ENCODE peak calls at places on chromosome 10, in six cellular contexts. One of them, this sample, is unnamed.
A peak's percentile ranks its signal among the peaks of the same experiment; 100 is the strongest.

GRCh38 chr10:127462643-127463295 is 86.3 kb upstream of the NPS start:
- DNase-seq in NAMALWA: no peak
- DNase-seq in naive thymus-derived CD8-positive, alpha-beta T cell: no peak
- DNase-seq in ACHN: no peak
- DNase-seq in AG20443: no peak
- DNase-seq in central memory CD4-positive, alpha-beta T cell: no peak
- DNase-seq in this sample: no peak

GRCh38 chr10:47225928-47226645 is 73.9 kb upstream of the GDF10 start:
- DNase-seq in central memory CD4-positive, alpha-beta T cell: no peak
- DNase-seq in AG20443: no peak
- DNase-seq in ACHN: no peak
- DNase-seq in naive thymus-derived CD8-positive, alpha-beta T cell: no peak
- DNase-seq in NAMALWA: no peak
- DNase-seq in this sample: no peak

GRCh38 chr10:131573256-131574215 is 262.0 kb upstream of the TCERG1L start:
- DNase-seq in naive thymus-derived CD8-positive, alpha-beta T cell: no peak
- DNase-seq in central memory CD4-positive, alpha-beta T cell: no peak
- DNase-seq in ACHN: no peak
- DNase-seq in AG20443: no peak
- DNase-seq in NAMALWA: no peak
- DNase-seq in this sample: no peak

GRCh38 chr10:57943701-57944100 is 324.0 kb downstream of the IPMK start:
- DNase-seq in NAMALWA: no peak
- DNase-seq in central memory CD4-positive, alpha-beta T cell: no peak
- DNase-seq in ACHN: no peak
- DNase-seq in naive thymus-derived CD8-positive, alpha-beta T cell: no peak
- DNase-seq in AG20443: no peak
- DNase-seq in this sample: no peak

GRCh38 chr10:11927746-11928145 is 104.6 kb downstream of the PROSER2 start:
- DNase-seq in central memory CD4-positive, alpha-beta T cell: no peak
- DNase-seq in ACHN: no peak
- DNase-seq in naive thymus-derived CD8-positive, alpha-beta T cell: no peak
- DNase-seq in NAMALWA: no peak
- DNase-seq in AG20443: no peak
- DNase-seq in this sample: no peak

GRCh38 chr10:75477681-75478080 is 46.3 kb downstream of the LRMDA start:
- DNase-seq in ACHN: no peak
- DNase-seq in central memory CD4-positive, alpha-beta T cell: no peak
- DNase-seq in AG20443: no peak
- DNase-seq in naive thymus-derived CD8-positive, alpha-beta T cell: no peak
- DNase-seq in NAMALWA: no peak
- DNase-seq in this sample: no peak

GRCh38 chr10:109327266-109327665 is 596.0 kb downstream of the XPNPEP1 start:
- DNase-seq in NAMALWA: no peak
- DNase-seq in naive thymus-derived CD8-positive, alpha-beta T cell: no peak
- DNase-seq in central memory CD4-positive, alpha-beta T cell: no peak
- DNase-seq in ACHN: no peak
- DNase-seq in AG20443: no peak
- DNase-seq in this sample: no peak

GRCh38 chr10:103843854-103844567 is 11.4 kb downstream of the SH3PXD2A start:
- DNase-seq in NAMALWA: no peak
- DNase-seq in ACHN: no peak
- DNase-seq in AG20443: peak; percentile 78
- DNase-seq in naive thymus-derived CD8-positive, alpha-beta T cell: no peak
- DNase-seq in central memory CD4-positive, alpha-beta T cell: no peak
- DNase-seq in this sample: no peak

GRCh38 chr10:96387151-96387550 is 28.3 kb upstream of the OPALIN start:
- DNase-seq in AG20443: peak; percentile 56
- DNase-seq in naive thymus-derived CD8-positive, alpha-beta T cell: no peak
- DNase-seq in NAMALWA: no peak
- DNase-seq in ACHN: no peak
- DNase-seq in central memory CD4-positive, alpha-beta T cell: no peak
- DNase-seq in this sample: no peak

This sample was measured in effector memory CD8-positive, alpha-beta T cell.